ENCODE peak calls at places on chromosomes 2 and 18, in five cellular contexts. I is T-helper 9 cell, A is heart right ventricle, L is astrocyte of the spinal cord, X is OCI-LY7. B is an unnamed sample.

GRCh38 chr2:64447317-64448060 is 6.5 kb upstream of the LGALSL start:
- DNase-seq in I (no peak), L (no peak), X (no peak), A (no peak), B (no peak)

GRCh38 chr2:95025406-95026319 is at the start of gene MAL:
- DNase-seq in X (no peak), L (no peak), I (peak), A (no peak), B (peak)

GRCh38 chr18:79572848-79573451 is 106.7 kb upstream of the CTDP1 start:
- DNase-seq in I (no peak), L (no peak), A (no peak), X (no peak), B (no peak)

GRCh38 chr2:101823347-101823791 is 125.9 kb downstream of the MAP4K4 start:
- DNase-seq in A (no peak), I (peak), X (peak), L (peak), B (peak)

GRCh38 chr2:37570773-37571570 is 100.5 kb downstream of the CDC42EP3 start:
- DNase-seq in X (no peak), I (no peak), A (no peak), L (peak), B (no peak)

GRCh38 chr18:57819671-57820460 is 16.8 kb upstream of the ATP8B1 start:
- DNase-seq in I (no peak), A (no peak), X (no peak), L (peak), B (no peak)

GRCh38 chr2:222355860-222356259 is 57.1 kb upstream of the PAX3 start:
- DNase-seq in X (no peak), L (peak), I (no peak), A (no peak), B (no peak)

GRCh38 chr2:28413152-28413895 is 20.7 kb downstream of the FOSL2 start:
- DNase-seq in X (no peak), A (no peak), I (no peak), L (peak), B (no peak)

GRCh38 chr2:147711031-147711430 is 133.8 kb upstream of the ACVR2A start:
- DNase-seq in I (no peak), X (no peak), L (no peak), A (no peak), B (no peak)

GRCh38 chr2:109256921-109257320 is 127.9 kb downstream of the SH3RF3 start:
- DNase-seq in L (no peak), I (no peak), X (no peak), A (no peak), B (no peak)

GRCh38 chr2:16624419-16624745 is 41.3 kb downstream of the CYRIA start:
- DNase-seq in I (no peak), A (no peak), L (peak), X (no peak), B (no peak)

GRCh38 chr18:48929951-48930713 is 20.6 kb downstream of the SMAD7 start:
- DNase-seq in X (no peak), A (no peak), L (peak), I (no peak), B (no peak)

GRCh38 chr2:118431188-118431562 is 342.9 kb downstream of the INSIG2 start:
- DNase-seq in A (no peak), L (peak), I (no peak), X (no peak), B (no peak)

GRCh38 chr18:48848641-48849143 is 102.1 kb downstream of the SMAD7 start:
- DNase-seq in A (peak), I (no peak), X (no peak), L (peak), B (no peak)

GRCh38 chr2:168699834-168700417 is 102.5 kb upstream of the NOSTRIN start:
- DNase-seq in A (peak), L (peak), X (no peak), I (no peak), B (no peak)